ENCODE peak calls at places on chromosomes 5 and 9, in seven cellular contexts. F is ascending aorta, T is SK-N-SH, X is tibial artery, U is mesendoderm, L is lung, R is aorta. P is an unnamed sample.

GRCh38 chr9:962023-962422 is 14.4 kb upstream of the DMRT3 start:
- DNase-seq in F (no peak), T (no peak), X (no peak), U (no peak), L (no peak), R (no peak), P (no peak)

GRCh38 chr9:36969216-36969771 is 64.8 kb downstream of the PAX5 start:
- DNase-seq in F (no peak), T (no peak), X (no peak), U (no peak), L (no peak), R (no peak), P (no peak)

GRCh38 chr9:116437411-116438370 is 249.4 kb upstream of the TRIM32 start:
- DNase-seq in F (no peak), T (no peak), X (no peak), U (peak; percentile 53), L (no peak), R (no peak), P (no peak)

GRCh38 chr5:151040211-151040747 is 19.9 kb downstream of the GPX3 start:
- DNase-seq in F (no peak), T (no peak), X (peak; percentile 49), U (peak; percentile 71), L (no peak), R (peak; percentile 68), P (peak; percentile 84)

GRCh38 chr5:151214614-151215545 is 9.0 kb downstream of the CCDC69 start:
- DNase-seq in F (no peak), T (no peak), X (no peak), U (no peak), L (peak; percentile 55), R (no peak), P (peak; percentile 74)

GRCh38 chr9:15306068-15306756 is 804 bp downstream of the TTC39B start:
- DNase-seq in F (peak; percentile 51), T (peak; percentile 55), X (peak; percentile 70), U (peak; percentile 84), L (peak; percentile 76), R (peak; percentile 88), P (peak; percentile 69)

GRCh38 chr5:153562189-153562588 is 71.7 kb downstream of the GRIA1 start:
- DNase-seq in F (no peak), T (no peak), X (no peak), U (peak; percentile 87), L (no peak), R (no peak), P (no peak)

GRCh38 chr5:59789894-59790293 is 103.6 kb downstream of the PDE4D start:
- DNase-seq in F (no peak), T (no peak), X (no peak), U (no peak), L (no peak), R (no peak), P (no peak)

GRCh38 chr9:129337287-129338140 is 159.5 kb upstream of the IER5L start:
- DNase-seq in F (no peak), T (no peak), X (no peak), U (no peak), L (no peak), R (no peak), P (no peak)

GRCh38 chr9:73081979-73082657 is 69.5 kb upstream of the ANXA1 start:
- DNase-seq in F (no peak), T (peak; percentile 23), X (no peak), U (peak; percentile 67), L (no peak), R (no peak), P (no peak)

GRCh38 chr9:17521456-17521855 is 57.4 kb upstream of the SH3GL2 start:
- DNase-seq in F (no peak), T (no peak), X (no peak), U (peak; percentile 30), L (no peak), R (no peak), P (no peak)

GRCh38 chr9:17519761-17520160 is 59.1 kb upstream of the SH3GL2 start:
- DNase-seq in F (no peak), T (no peak), X (no peak), U (no peak), L (no peak), R (no peak), P (no peak)

DNA sequence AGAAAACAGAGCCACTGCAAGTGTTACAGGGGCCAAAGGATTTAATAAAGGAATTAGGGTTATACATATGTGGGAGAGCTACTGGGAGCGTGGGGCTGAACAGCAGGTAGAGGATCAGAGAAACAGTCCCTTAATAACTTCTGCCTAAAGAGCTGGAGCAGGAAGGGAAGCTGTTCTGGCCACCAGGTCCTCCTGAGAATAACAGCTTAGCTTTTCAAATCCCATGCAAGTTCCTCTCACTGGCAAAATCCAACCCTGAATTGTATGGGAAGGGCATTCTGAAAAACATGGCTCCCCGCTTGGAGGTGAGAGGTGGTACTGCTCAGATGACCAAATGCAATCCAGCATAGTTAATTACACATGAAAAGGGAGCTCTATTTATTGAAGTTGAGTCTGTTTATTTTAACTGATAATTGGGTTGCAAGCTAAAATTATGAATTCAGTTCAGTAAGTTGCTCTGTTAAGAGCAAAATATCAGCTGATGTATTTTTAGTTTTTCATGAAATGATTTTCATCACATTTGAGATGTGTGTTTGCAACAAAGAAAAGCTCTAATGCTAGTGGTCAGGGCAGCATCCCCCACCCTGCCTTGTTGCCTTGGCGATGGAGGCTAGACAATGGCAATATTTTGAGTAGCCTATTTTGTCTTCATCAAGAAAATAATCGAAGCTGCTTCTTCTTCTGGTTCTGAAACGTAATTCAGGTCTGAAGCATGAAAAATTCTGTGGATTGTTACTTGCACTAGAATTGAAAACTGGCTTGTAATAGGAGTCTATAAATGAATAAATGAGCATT is 58.4 kb upstream of the SH3GL2 start:
- DNase-seq in F (no peak), T (no peak), X (no peak), U (peak; percentile 35), L (no peak), R (no peak), P (no peak)
- H3K27ac ChIP-seq in F (no peak overlapping the region), T (no peak overlapping the region), X (no peak overlapping the region), U (no peak overlapping the region), L (no peak overlapping the region), R (no peak overlapping the region), P (no peak overlapping the region)

GRCh38 chr9:115088856-115089255 is 29.1 kb downstream of the TNC start:
- DNase-seq in F (no peak), T (no peak), X (no peak), U (no peak), L (no peak), R (no peak), P (no peak)
- H3K36me3 ChIP-seq in F (peaks cover 4% of the 10 kb centered on the region), T (peaks cover 85% of the 10 kb centered on the region), X (peaks cover 45% of the 10 kb centered on the region), U (peaks cover 7% of the 10 kb centered on the region), L (peaks cover 4% of the 10 kb centered on the region), R (no peaks in the 10 kb centered on the region), P (no peaks in the 10 kb centered on the region)

GRCh38 chr5:1100652-1101574 is 10.9 kb downstream of the SLC12A7 start:
- DNase-seq in F (no peak), T (no peak), X (no peak), U (peak; percentile 41), L (no peak), R (no peak), P (no peak)

GRCh38 chr5:1103505-1104326 is 8.1 kb downstream of the SLC12A7 start:
- DNase-seq in F (no peak), T (no peak), X (peak; percentile 68), U (no peak), L (peak; percentile 63), R (no peak), P (peak; percentile 47)

GRCh38 chr5:1103093-1103492 is 8.8 kb downstream of the SLC12A7 start:
- DNase-seq in F (no peak), T (no peak), X (no peak), U (no peak), L (no peak), R (no peak), P (no peak)

GRCh38 chr5:1099931-1100651 is 11.8 kb downstream of the SLC12A7 start:
- DNase-seq in F (no peak), T (no peak), X (no peak), U (peak; percentile 69), L (no peak), R (no peak), P (no peak)

GRCh38 chr5:1101991-1102713 is 9.7 kb downstream of the SLC12A7 start:
- DNase-seq in F (no peak), T (no peak), X (no peak), U (peak; percentile 94), L (no peak), R (no peak), P (no peak)
- H3K27ac ChIP-seq in F (no peak overlapping the region), T (no peak overlapping the region), X (no peak overlapping the region), U (peak overlapping the region; percentile 47), L (peak overlapping the region; percentile 86), R (no peak overlapping the region), P (peak overlapping the region; percentile 70)

GRCh38 chr5:103573411-103573810 is 10.8 kb upstream of the NUDT12 start:
- DNase-seq in F (no peak), T (no peak), X (no peak), U (peak; percentile 84), L (no peak), R (no peak), P (no peak)
- H3K36me3 ChIP-seq in F (no peaks in the 10 kb centered on the region), T (no peaks in the 10 kb centered on the region), X (no peaks in the 10 kb centered on the region), U (no peaks in the 10 kb centered on the region), L (no peaks in the 10 kb centered on the region), R (no peaks in the 10 kb centered on the region), P (no peaks in the 10 kb centered on the region)

DNA sequence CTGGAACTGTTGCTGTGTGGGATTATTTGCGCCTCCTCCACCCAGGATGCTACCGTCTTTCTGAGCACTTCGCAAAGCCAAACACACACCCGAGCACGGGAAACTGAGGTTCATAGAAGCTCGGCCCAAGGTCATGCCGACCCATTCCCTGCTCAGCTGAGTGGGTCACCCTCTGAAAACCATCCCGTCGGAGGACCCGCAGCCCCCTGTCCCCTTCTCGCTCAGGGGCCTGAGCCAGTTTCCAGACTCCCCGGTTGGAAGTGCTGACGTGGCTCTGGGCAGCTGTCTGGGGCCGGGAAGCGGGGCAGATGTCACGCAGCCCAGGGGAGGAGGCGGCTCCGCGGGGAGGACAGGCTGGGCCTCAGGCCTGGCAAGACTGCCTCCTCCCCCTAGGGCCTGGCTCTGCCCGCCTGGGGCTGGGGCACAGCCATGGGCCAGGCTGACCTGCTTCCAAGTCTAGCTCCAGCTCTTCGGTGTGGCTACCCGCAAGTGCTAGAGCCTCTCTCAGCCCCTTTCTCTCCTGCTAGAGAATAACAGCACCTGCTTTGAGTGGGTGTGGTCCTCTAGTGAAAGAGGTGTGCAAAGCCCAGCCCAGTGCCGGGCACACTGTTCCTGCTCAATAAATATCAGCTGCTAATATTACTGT is 9.9 kb upstream of the CXXC5 start:
- DNase-seq in F (no peak), T (peak; percentile 89), X (peak; percentile 79), U (peak; percentile 70), L (peak; percentile 78), R (peak; percentile 93), P (peak; percentile 84)
- H3K27ac ChIP-seq in F (peak overlapping the region; percentile 83), T (peak overlapping the region; percentile 83), X (peak overlapping the region; percentile 93), U (peak overlapping the region; percentile 86), L (peak overlapping the region; percentile 85), R (no peak overlapping the region), P (peak overlapping the region; percentile 98)

DNA sequence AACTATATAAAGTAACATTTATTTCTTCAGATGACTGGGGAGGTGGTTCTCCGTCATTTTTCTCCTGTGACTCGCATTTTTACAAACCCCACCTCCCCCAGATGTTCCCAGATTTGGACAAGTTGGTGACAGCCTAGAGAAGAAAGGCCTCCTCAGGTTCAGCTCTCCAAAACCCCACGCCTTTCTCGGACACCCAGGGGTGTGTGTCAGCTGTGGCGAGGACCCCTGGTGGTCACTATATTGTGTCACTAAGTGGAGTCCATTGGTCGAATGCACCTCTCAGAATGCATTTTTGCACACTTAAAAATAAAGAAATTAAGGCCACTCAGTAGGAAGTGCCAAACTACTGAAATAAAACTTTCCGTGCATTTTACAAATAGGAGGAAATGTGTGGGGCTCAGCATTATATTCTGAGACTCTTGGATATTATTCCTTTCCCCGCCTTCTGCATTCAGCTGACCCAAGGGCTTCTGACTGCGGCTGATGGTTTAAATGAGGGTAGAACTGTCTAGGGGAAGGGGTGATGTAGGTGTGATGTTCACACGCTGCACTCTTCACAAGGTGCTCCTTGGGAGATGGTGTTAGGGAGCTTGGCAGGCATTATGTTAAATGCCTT is 47.6 kb downstream of the ACO1 start:
- DNase-seq in F (no peak), T (peak; percentile 55), X (peak; percentile 39), U (peak; percentile 46), L (no peak), R (no peak), P (no peak)
- H3K36me3 ChIP-seq in F (peaks cover 73% of the 10 kb centered on the region), T (peaks cover 36% of the 10 kb centered on the region), X (peaks cover 77% of the 10 kb centered on the region), U (peaks cover 2% of the 10 kb centered on the region), L (peaks cover 19% of the 10 kb centered on the region), R (peaks cover 6% of the 10 kb centered on the region), P (peaks cover 65% of the 10 kb centered on the region)

P was measured in gastrocnemius medialis.